ENCODE peak calls at places on chromosomes 16 and 17, in five cellular contexts. One of them, this sample, is unnamed.

GRCh38 chr16:50372611-50373344 is 4.0 kb upstream of the BRD7 start:
- DNase-seq in H1: no peak
- DNase-seq in HepG2: peak
- DNase-seq in A549: peak
- DNase-seq in K562: no peak
- DNase-seq in this sample: peak

GRCh38 chr17:32865141-32865540 is 11.8 kb downstream of the MYO1D start:
- DNase-seq in HepG2: no peak
- DNase-seq in A549: no peak
- DNase-seq in K562: no peak
- DNase-seq in H1: no peak
- DNase-seq in this sample: no peak

GRCh38 chr16:46918905-46919792 is 35.0 kb downstream of the GPT2 start:
- DNase-seq in K562: peak
- DNase-seq in A549: no peak
- DNase-seq in H1: no peak
- DNase-seq in HepG2: peak
- DNase-seq in this sample: no peak

GRCh38 chr17:27585153-27585681 is 45.8 kb upstream of the LGALS9 start:
- DNase-seq in A549: no peak
- DNase-seq in H1: no peak
- DNase-seq in HepG2: no peak
- DNase-seq in K562: no peak
- DNase-seq in this sample: no peak

GRCh38 chr17:29592850-29593545 is at the start of gene ANKRD13B:
- DNase-seq in HepG2: no peak
- DNase-seq in K562: peak
- DNase-seq in A549: peak
- DNase-seq in H1: no peak
- DNase-seq in this sample: no peak

GRCh38 chr16:66382171-66382965 is 15.9 kb downstream of the CDH5 start:
- DNase-seq in K562: no peak
- DNase-seq in A549: peak
- DNase-seq in H1: peak
- DNase-seq in HepG2: no peak
- DNase-seq in this sample: peak

GRCh38 chr16:16092925-16093624 is 130.2 kb downstream of the ABCC6 start:
- DNase-seq in H1: no peak
- DNase-seq in K562: no peak
- DNase-seq in HepG2: no peak
- DNase-seq in A549: no peak
- DNase-seq in this sample: peak

GRCh38 chr17:33112763-33113162 is 121.1 kb downstream of the SPACA3 start:
- DNase-seq in HepG2: no peak
- DNase-seq in K562: no peak
- DNase-seq in A549: peak
- DNase-seq in H1: no peak
- DNase-seq in this sample: peak

GRCh38 chr16:64391009-64391663 is 730.7 kb downstream of the CDH11 start:
- DNase-seq in A549: peak
- DNase-seq in HepG2: peak
- DNase-seq in H1: no peak
- DNase-seq in K562: no peak
- DNase-seq in this sample: peak

GRCh38 chr17:71208111-71208704 is 912.6 kb upstream of the SOX9 start:
- DNase-seq in H1: no peak
- DNase-seq in A549: no peak
- DNase-seq in K562: no peak
- DNase-seq in HepG2: no peak
- DNase-seq in this sample: peak

GRCh38 chr16:57045694-57046381 is 46.5 kb upstream of the CPNE2 start:
- DNase-seq in A549: peak
- DNase-seq in HepG2: peak
- DNase-seq in H1: no peak
- DNase-seq in K562: peak
- DNase-seq in this sample: peak

GRCh38 chr17:27817731-27818130 is 17.4 kb upstream of the NOS2 start:
- DNase-seq in H1: no peak
- DNase-seq in A549: no peak
- DNase-seq in K562: no peak
- DNase-seq in HepG2: no peak
- DNase-seq in this sample: peak

GRCh38 chr16:48182979-48183537 is 27.3 kb upstream of the ABCC12 start:
- DNase-seq in K562: no peak
- DNase-seq in A549: no peak
- DNase-seq in HepG2: no peak
- DNase-seq in H1: no peak
- DNase-seq in this sample: no peak

GRCh38 chr17:74736423-74737298 is at the start of gene RAB37:
- DNase-seq in A549: peak
- DNase-seq in HepG2: peak
- DNase-seq in H1: no peak
- DNase-seq in K562: peak
- DNase-seq in this sample: no peak

GRCh38 chr17:68292689-68293040 is 1.4 kb downstream of the ARSG start:
- DNase-seq in K562: no peak
- DNase-seq in A549: no peak
- DNase-seq in H1: no peak
- DNase-seq in HepG2: no peak
- DNase-seq in this sample: no peak
- TF ChIP-seq MAFK in K562: no peak
- TF ChIP-seq MAFK in A549: no peak
- TF ChIP-seq MAFK in H1: no peak
- TF ChIP-seq MAFK in HepG2: no peak
- TF ChIP-seq MAFK in this sample: no peak

GRCh38 chr16:1941162-1941923 is 1.7 kb downstream of the MSRB1 start:
- DNase-seq in K562: peak
- DNase-seq in H1: no peak
- DNase-seq in A549: no peak
- DNase-seq in HepG2: peak
- DNase-seq in this sample: no peak
- TF ChIP-seq CTCF in K562: peak
- TF ChIP-seq CTCF in H1: peak
- TF ChIP-seq CTCF in A549: peak
- TF ChIP-seq CTCF in HepG2: peak
- TF ChIP-seq CTCF in this sample: peak

DNA sequence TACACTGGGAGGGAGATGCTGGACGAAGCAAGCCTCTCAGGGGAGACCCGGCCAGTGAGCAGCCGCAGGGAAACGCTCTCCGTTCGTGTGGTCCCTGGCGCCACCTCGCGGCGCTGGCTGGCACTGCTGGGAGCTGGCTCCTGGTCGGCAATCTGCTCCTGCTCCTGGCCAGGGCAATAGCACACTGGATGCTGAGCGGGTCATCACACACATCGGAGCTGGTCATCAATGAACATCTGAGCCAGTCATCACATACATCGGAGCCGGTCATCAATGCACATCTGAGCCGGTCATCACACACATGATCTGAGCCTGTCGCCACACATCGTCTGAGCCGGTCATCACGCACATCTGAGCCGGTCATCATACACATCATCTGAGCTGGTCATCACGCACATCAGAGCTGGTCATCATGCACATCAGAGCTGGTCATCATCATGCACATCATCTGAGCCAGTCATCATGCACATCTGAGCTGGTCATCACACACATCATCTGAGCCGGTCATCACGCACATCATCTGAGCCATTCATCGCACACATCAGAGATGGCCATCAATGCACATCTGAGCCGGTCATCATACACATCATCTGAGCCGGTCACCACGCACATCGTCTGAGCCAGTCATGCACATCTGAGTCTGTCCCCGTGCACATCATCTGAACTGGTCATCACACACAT is 217.4 kb downstream of the RBFOX3 start:
- DNase-seq in K562: peak
- DNase-seq in HepG2: peak
- DNase-seq in H1: peak
- DNase-seq in A549: peak
- DNase-seq in this sample: peak
- TF ChIP-seq RFX5 in K562: no peak
- TF ChIP-seq RFX5 in HepG2: no peak
- TF ChIP-seq RFX5 in H1: no peak
- TF ChIP-seq RFX5 in A549: no peak
- TF ChIP-seq RFX5 in this sample: no peak

GRCh38 chr17:43171761-43172487 is 910 bp downstream of the NBR1 start:
- DNase-seq in HepG2: peak
- DNase-seq in K562: no peak
- DNase-seq in H1: no peak
- DNase-seq in A549: peak
- DNase-seq in this sample: peak
- TF ChIP-seq MAFK in HepG2: no peak
- TF ChIP-seq MAFK in K562: no peak
- TF ChIP-seq MAFK in H1: no peak
- TF ChIP-seq MAFK in A549: no peak
- TF ChIP-seq MAFK in this sample: no peak

GRCh38 chr17:66098040-66098439 is 93.9 kb downstream of the CEP112 start:
- DNase-seq in H1: no peak
- DNase-seq in K562: no peak
- DNase-seq in A549: no peak
- DNase-seq in HepG2: no peak
- DNase-seq in this sample: peak
- TF ChIP-seq CTCF in H1: no peak
- TF ChIP-seq CTCF in K562: no peak
- TF ChIP-seq CTCF in A549: no peak
- TF ChIP-seq CTCF in HepG2: no peak
- TF ChIP-seq CTCF in this sample: no peak

GRCh38 chr16:22380529-22380928 is 6.1 kb upstream of the CDR2 start:
- DNase-seq in HepG2: no peak
- DNase-seq in H1: no peak
- DNase-seq in A549: no peak
- DNase-seq in K562: no peak
- DNase-seq in this sample: peak
- TF ChIP-seq RFX5 in HepG2: no peak
- TF ChIP-seq RFX5 in H1: no peak
- TF ChIP-seq RFX5 in A549: no peak
- TF ChIP-seq RFX5 in K562: no peak
- TF ChIP-seq RFX5 in this sample: no peak

DNA sequence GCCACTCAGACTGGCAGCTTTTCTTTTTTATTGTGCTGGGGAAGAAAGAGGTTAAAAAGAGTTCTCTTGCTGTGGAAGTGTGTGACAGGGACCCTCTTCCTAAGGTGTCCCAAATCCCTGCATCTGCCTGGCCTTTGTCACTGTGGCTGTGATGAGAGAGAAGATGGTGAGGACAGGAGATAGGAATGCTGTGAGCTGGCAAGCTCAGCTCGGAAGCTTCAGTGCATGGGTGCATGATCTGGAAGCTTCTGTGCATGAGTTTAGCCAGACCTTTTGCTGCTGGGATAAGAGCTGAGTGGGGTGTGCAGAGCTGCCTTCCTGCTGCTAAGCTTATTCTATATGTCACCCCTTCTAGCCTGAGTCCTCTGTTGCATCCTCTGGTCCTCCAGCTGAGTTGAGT is 103.3 kb upstream of the CACNG3 start:
- DNase-seq in K562: no peak
- DNase-seq in H1: no peak
- DNase-seq in HepG2: no peak
- DNase-seq in A549: no peak
- DNase-seq in this sample: no peak
- TF ChIP-seq MAFK in K562: no peak
- TF ChIP-seq MAFK in H1: no peak
- TF ChIP-seq MAFK in HepG2: no peak
- TF ChIP-seq MAFK in A549: no peak
- TF ChIP-seq MAFK in this sample: no peak

GRCh38 chr16:19330801-19331484 is 45.4 kb downstream of the CLEC19A start:
- DNase-seq in K562: no peak
- DNase-seq in HepG2: peak
- DNase-seq in H1: no peak
- DNase-seq in A549: peak
- DNase-seq in this sample: peak
- TF ChIP-seq CTCF in K562: no peak
- TF ChIP-seq CTCF in HepG2: no peak
- TF ChIP-seq CTCF in H1: no peak
- TF ChIP-seq CTCF in A549: no peak
- TF ChIP-seq CTCF in this sample: no peak

This sample was measured in IMR-90.